ENCODE peak calls at places on chromosomes 2 and 18, in seven cellular contexts. A is suprapubic skin, J is tibial artery, F is choroid plexus epithelial cell, S is Panc1, K is mammary epithelial cell, N is heart right ventricle. V is an unnamed sample.

GRCh38 chr2:236841389-236841788 is 244.3 kb upstream of the COPS8 start:
- DNase-seq in A (no peak), J (peak), F (no peak), S (no peak), K (no peak), N (no peak), V (no peak)

GRCh38 chr2:54635554-54636152 is 87.8 kb upstream of the EML6 start:
- DNase-seq in A (no peak), J (no peak), F (peak), S (no peak), K (no peak), N (no peak), V (no peak)

GRCh38 chr2:233267516-233268245 is 16.2 kb downstream of the ATG16L1 start:
- DNase-seq in A (no peak), J (no peak), F (no peak), S (no peak), K (no peak), N (no peak), V (no peak)

GRCh38 chr2:18704224-18704623 is 114.9 kb upstream of the NT5C1B start:
- DNase-seq in A (no peak), J (no peak), F (peak), S (no peak), K (no peak), N (no peak), V (no peak)

GRCh38 chr2:240448387-240449274 is 13.2 kb downstream of the GPC1 start:
- DNase-seq in A (no peak), J (no peak), F (no peak), S (no peak), K (no peak), N (no peak), V (no peak)

GRCh38 chr18:42544901-42545300 is 570.6 kb downstream of the RIT2 start:
- DNase-seq in A (no peak), J (no peak), F (no peak), S (no peak), K (no peak), N (no peak), V (no peak)

GRCh38 chr2:219122197-219122965 is 38.2 kb downstream of the NHEJ1 start:
- DNase-seq in A (no peak), J (no peak), F (no peak), S (no peak), K (peak), N (no peak), V (no peak)

GRCh38 chr2:71348302-71348701 is 16.7 kb downstream of the ZNF638 start:
- DNase-seq in A (no peak), J (no peak), F (peak), S (no peak), K (peak), N (no peak), V (no peak)

GRCh38 chr2:153074207-153074606 is 355.8 kb downstream of the ARL6IP6 start:
- DNase-seq in A (no peak), J (no peak), F (no peak), S (no peak), K (peak), N (no peak), V (no peak)

GRCh38 chr2:74554821-74555531 is 456 bp downstream of the DOK1 start:
- DNase-seq in A (no peak), J (peak), F (peak), S (no peak), K (no peak), N (peak), V (no peak)

GRCh38 chr18:62360806-62361205 is 35.7 kb downstream of the TNFRSF11A start:
- DNase-seq in A (no peak), J (no peak), F (no peak), S (no peak), K (no peak), N (no peak), V (no peak)

GRCh38 chr18:70072678-70073077 is 125.0 kb upstream of the CD226 start:
- DNase-seq in A (no peak), J (no peak), F (peak), S (no peak), K (peak), N (no peak), V (no peak)

GRCh38 chr2:177753682-177754475 is 318.7 kb downstream of the PDE11A start:
- DNase-seq in A (no peak), J (peak), F (peak), S (no peak), K (peak), N (peak), V (peak)

GRCh38 chr2:85475801-85476610 is 57.5 kb downstream of the SH2D6 start:
- DNase-seq in A (no peak), J (no peak), F (no peak), S (no peak), K (no peak), N (no peak), V (no peak)

GRCh38 chr2:176004925-176005324 is 2.9 kb upstream of the LNPK start:
- DNase-seq in A (no peak), J (no peak), F (no peak), S (no peak), K (no peak), N (no peak), V (no peak)

GRCh38 chr2:240557808-240558207 is at the start of gene ANKMY1:
- DNase-seq in A (peak), J (no peak), F (peak), S (no peak), K (peak), N (peak), V (peak)

GRCh38 chr2:218798767-218799504 is 17.0 kb downstream of the CYP27A1 start:
- DNase-seq in A (no peak), J (no peak), F (peak), S (no peak), K (no peak), N (no peak), V (no peak)

GRCh38 chr2:34419856-34420255 is 820.8 kb upstream of the FAM98A start:
- DNase-seq in A (no peak), J (no peak), F (peak), S (no peak), K (no peak), N (no peak), V (no peak)

GRCh38 chr18:5197032-5197434 is at the start of gene AKAIN1:
- DNase-seq in A (no peak), J (no peak), F (peak), S (no peak), K (peak), N (peak), V (peak)

GRCh38 chr2:119028327-119029174 is 86.6 kb downstream of the MARCO start:
- DNase-seq in A (peak), J (no peak), F (peak), S (peak), K (peak), N (no peak), V (no peak)

GRCh38 chr2:237405006-237405559 is 8.9 kb downstream of the COL6A3 start:
- DNase-seq in A (no peak), J (no peak), F (peak), S (no peak), K (no peak), N (no peak), V (no peak)

GRCh38 chr18:44198296-44199284 is 482.1 kb upstream of the SETBP1 start:
- DNase-seq in A (no peak), J (peak), F (no peak), S (no peak), K (peak), N (no peak), V (no peak)

GRCh38 chr2:120243211-120243610 is 9.4 kb upstream of the RALB start:
- DNase-seq in A (no peak), J (no peak), F (peak), S (no peak), K (peak), N (no peak), V (no peak)

GRCh38 chr2:226308981-226309380 is 490.6 kb downstream of the IRS1 start:
- DNase-seq in A (no peak), J (no peak), F (peak), S (no peak), K (no peak), N (no peak), V (no peak)

GRCh38 chr2:186125156-186125555 is 360.9 kb upstream of the ZC3H15 start:
- DNase-seq in A (no peak), J (no peak), F (no peak), S (no peak), K (no peak), N (no peak), V (no peak)

GRCh38 chr2:40287201-40287600 is 164.7 kb downstream of the SLC8A1 start:
- DNase-seq in A (no peak), J (no peak), F (no peak), S (no peak), K (peak), N (no peak), V (no peak)

GRCh38 chr2:43605079-43605655 is 9.3 kb upstream of the THADA start:
- DNase-seq in A (no peak), J (no peak), F (peak), S (peak), K (peak), N (no peak), V (no peak)

GRCh38 chr18:22930089-22930713 is 2.9 kb upstream of the RBBP8 start:
- DNase-seq in A (peak), J (peak), F (peak), S (peak), K (peak), N (peak), V (peak)

GRCh38 chr2:85830645-85831044 is 58.1 kb downstream of the ST3GAL5 start:
- DNase-seq in A (no peak), J (no peak), F (peak), S (no peak), K (no peak), N (no peak), V (no peak)

GRCh38 chr18:11654736-11655604 is 34.1 kb upstream of the GNAL start:
- DNase-seq in A (no peak), J (no peak), F (peak), S (peak), K (peak), N (peak), V (peak)

GRCh38 chr18:11657554-11657953 is 31.5 kb upstream of the GNAL start:
- DNase-seq in A (no peak), J (no peak), F (no peak), S (no peak), K (no peak), N (no peak), V (no peak)

GRCh38 chr18:11657152-11657551 is 31.9 kb upstream of the GNAL start:
- DNase-seq in A (no peak), J (no peak), F (no peak), S (no peak), K (no peak), N (no peak), V (no peak)

GRCh38 chr18:11653521-11653920 is 35.5 kb upstream of the GNAL start:
- DNase-seq in A (no peak), J (no peak), F (no peak), S (no peak), K (no peak), N (no peak), V (no peak)

GRCh38 chr18:11655605-11655932 is 33.5 kb upstream of the GNAL start:
- DNase-seq in A (no peak), J (no peak), F (no peak), S (no peak), K (no peak), N (no peak), V (no peak)
- TF ChIP-seq CTCF in A (no peak), J (no peak), F (no peak), S (peak), K (no peak), N (no peak), V (peak)

DNA sequence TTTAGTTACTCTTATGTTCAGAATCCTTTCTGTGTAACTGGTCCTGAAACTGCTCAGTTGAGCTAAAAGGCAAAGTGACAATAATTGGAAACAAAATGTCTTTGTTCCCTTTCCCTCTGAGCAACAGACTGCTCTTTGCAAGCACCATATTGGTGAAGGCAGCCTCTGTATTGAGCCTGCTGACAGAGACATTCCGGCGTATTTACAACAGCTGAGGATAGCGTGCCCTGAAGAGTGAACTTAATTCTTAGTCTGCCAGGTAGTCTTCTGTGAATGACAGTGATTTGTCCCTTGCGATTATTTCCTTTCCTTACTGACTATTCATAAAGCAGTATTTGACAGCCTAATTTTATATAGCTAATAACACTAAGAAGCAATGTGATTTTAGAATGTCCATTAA is 239.1 kb downstream of the CPS1 start:
- DNase-seq in A (no peak), J (no peak), F (no peak), S (no peak), K (no peak), N (no peak), V (no peak)
- TF ChIP-seq CTCF in A (no peak), J (no peak), F (no peak), S (no peak), K (no peak), N (no peak), V (no peak)

DNA sequence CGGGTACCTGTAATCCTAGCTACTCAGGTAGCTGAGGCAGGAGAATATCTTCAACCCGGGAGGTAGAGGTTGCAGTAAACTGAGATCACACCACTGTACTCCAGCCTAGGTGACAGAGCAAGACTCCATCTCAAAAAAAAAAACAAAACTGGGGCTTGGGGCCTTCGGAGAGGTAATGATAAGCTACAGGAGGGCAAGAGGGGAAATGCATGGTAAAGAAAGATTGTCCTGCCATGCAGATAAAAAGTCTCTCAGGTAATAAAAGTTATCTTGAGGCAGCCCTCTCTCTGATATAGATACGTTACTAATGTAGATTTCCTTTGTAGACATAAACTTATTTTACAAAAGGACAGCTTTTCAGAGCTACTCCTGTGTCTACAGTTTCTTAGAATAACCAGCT is 3.7 kb upstream of the RAB1A start:
- DNase-seq in A (no peak), J (no peak), F (no peak), S (no peak), K (no peak), N (no peak), V (no peak)
- TF ChIP-seq CTCF in A (no peak), J (no peak), F (no peak), S (no peak), K (no peak), N (no peak), V (no peak)

GRCh38 chr2:30708491-30709290 is 98.6 kb downstream of the CAPN13 start:
- DNase-seq in A (peak), J (no peak), F (peak), S (no peak), K (no peak), N (no peak), V (no peak)
- TF ChIP-seq CTCF in A (peak), J (peak), F (peak), S (peak), K (peak), N (peak), V (peak)

GRCh38 chr18:37019157-37019571 is 190.2 kb downstream of the KIAA1328 start:
- DNase-seq in A (no peak), J (no peak), F (peak), S (no peak), K (peak), N (no peak), V (no peak)
- TF ChIP-seq CTCF in A (no peak), J (no peak), F (peak), S (peak), K (peak), N (no peak), V (no peak)

GRCh38 chr2:90069290-90069894 is 1377.9 kb downstream of the RPIA start:
- DNase-seq in A (no peak), J (no peak), F (peak), S (peak), K (no peak), N (peak), V (no peak)
- TF ChIP-seq CTCF in A (peak), J (no peak), F (peak), S (peak), K (peak), N (peak), V (no peak)

DNA sequence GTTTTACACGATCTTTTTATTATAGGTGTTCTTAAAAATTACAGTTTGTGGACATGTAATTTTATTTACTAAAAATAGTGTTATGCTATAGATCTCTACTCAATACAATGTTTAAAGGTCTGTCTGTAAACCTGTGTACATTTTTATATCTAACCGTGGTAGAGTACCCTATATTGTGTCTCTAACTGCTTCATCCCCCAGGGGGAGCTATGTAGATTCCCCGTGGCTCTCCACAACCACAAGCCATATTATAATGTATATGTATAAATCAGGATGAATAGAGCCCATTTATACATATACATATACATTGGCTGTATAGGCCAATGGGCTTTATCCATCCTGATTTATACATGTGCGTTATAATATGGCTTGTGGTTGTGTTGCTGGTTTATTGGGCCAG is 59.4 kb downstream of the ADAM23 start:
- DNase-seq in A (no peak), J (no peak), F (no peak), S (no peak), K (no peak), N (no peak), V (no peak)
- TF ChIP-seq CTCF in A (no peak), J (no peak), F (no peak), S (peak), K (no peak), N (no peak), V (no peak)

DNA sequence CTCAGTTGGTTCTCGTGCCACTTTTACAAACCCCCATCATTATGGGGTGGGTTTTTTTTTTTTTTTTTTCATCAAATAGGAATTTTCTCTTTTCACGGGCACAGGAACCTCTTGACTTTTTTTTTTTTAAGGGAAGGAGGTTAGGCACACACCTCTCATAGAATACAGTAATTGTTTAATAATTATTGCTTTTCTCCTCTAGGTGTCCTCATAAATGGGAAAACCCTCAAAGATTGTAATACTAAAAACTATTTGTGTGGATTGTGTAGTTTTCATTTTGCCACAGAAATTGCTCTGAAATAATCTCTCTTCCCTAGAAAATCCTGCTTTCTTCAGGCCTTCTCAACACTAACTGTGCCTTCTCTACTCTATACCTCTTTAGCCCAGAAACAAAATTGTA is 147.3 kb downstream of the GREB1L start:
- DNase-seq in A (no peak), J (no peak), F (no peak), S (no peak), K (no peak), N (no peak), V (no peak)
- TF ChIP-seq CTCF in A (no peak), J (no peak), F (no peak), S (no peak), K (peak), N (no peak), V (no peak)

GRCh38 chr2:234500394-234501006 is 3.6 kb upstream of the ARL4C start:
- DNase-seq in A (no peak), J (peak), F (peak), S (no peak), K (peak), N (peak), V (no peak)
- TF ChIP-seq CTCF in A (peak), J (peak), F (peak), S (peak), K (peak), N (peak), V (no peak)

GRCh38 chr2:231397011-231397927 is 1.8 kb downstream of the B3GNT7 start:
- DNase-seq in A (no peak), J (no peak), F (no peak), S (no peak), K (peak), N (no peak), V (no peak)

GRCh38 chr2:231398585-231398984 is 3.1 kb downstream of the B3GNT7 start:
- DNase-seq in A (no peak), J (no peak), F (no peak), S (no peak), K (no peak), N (no peak), V (no peak)

GRCh38 chr2:231397928-231398294 is 2.4 kb downstream of the B3GNT7 start:
- DNase-seq in A (no peak), J (no peak), F (no peak), S (no peak), K (no peak), N (no peak), V (no peak)

GRCh38 chr2:231399046-231399852 is 3.7 kb downstream of the B3GNT7 start:
- DNase-seq in A (no peak), J (no peak), F (no peak), S (no peak), K (no peak), N (no peak), V (no peak)

DNA sequence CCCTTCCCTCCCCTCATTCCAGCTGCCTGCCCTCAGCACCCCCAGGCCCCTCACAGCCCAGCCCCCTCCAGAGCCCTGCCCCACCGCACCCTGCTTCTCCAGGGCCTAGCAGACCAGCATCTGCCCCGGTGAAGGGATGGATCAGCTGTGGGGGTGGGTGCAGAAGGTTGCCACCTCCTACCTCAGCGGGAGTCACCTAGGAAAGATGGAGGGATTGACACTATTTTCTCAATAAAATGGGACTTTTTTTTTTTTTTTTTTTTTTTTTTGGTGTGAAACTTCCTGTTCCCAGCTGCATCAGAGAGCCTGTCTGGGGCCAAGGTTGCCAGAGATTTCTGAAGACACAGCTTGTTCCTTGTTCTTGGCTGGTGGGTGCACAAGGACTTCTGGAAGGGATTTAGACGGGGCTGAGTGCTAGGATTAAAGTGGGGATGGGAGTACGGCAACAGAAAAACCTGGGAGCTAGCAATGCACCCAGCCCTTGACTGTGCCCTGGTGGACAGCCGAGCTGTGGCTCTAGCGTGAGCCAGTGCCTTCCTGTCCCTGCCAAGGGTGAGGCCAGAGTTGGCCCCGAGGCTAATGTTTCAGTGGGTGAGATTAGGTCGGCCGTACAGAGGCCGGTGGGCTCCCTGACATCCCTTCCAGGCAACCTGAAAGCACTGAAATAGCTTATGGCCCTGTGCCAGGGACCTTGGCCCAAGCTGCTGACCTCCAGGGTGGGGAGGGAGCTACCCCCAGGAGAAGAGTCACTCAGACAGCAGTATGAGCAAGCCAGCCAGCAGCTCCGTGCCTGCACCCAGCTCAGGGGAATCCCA is 4.5 kb downstream of the B3GNT7 start:
- DNase-seq in A (no peak), J (peak), F (peak), S (no peak), K (peak), N (peak), V (no peak)
- TF ChIP-seq CTCF in A (no peak), J (no peak), F (peak), S (no peak), K (peak), N (peak), V (no peak)

V was measured in mesothelial cell of epicardium.